ENCODE peak calls at places on chromosomes 16 and 17, in four cellular contexts. L is cardiac fibroblast, F is OCI-M1, E is aorta. T is an unnamed sample.

GRCh38 chr16:58409316-58409973 is 17.2 kb downstream of the GINS3 start:
- DNase-seq in F (peak), E (no peak), L (peak), T (no peak)

GRCh38 chr17:13351046-13351445 is 250.7 kb downstream of the HS3ST3A1 start:
- DNase-seq in L (no peak), E (no peak), F (no peak), T (peak)

GRCh38 chr17:77829871-77830799 is 128.4 kb upstream of the TNRC6C start:
- DNase-seq in L (peak), F (no peak), E (peak), T (peak)

GRCh38 chr16:86073103-86073625 is 174.2 kb downstream of the IRF8 start:
- DNase-seq in L (no peak), E (peak), F (no peak), T (no peak)

GRCh38 chr17:79952915-79953314 is 82.8 kb downstream of the TBC1D16 start:
- DNase-seq in F (no peak), E (peak), L (no peak), T (no peak)

GRCh38 chr17:63623786-63624185 is 1.6 kb downstream of the MAP3K3 start:
- DNase-seq in F (no peak), L (no peak), E (no peak), T (no peak)

GRCh38 chr17:68033636-68034451 is 1.7 kb upstream of the KPNA2 start:
- DNase-seq in L (peak), F (peak), E (peak), T (no peak)

GRCh38 chr16:14562691-14563491 is 67.2 kb downstream of the PARN start:
- DNase-seq in F (no peak), E (no peak), L (peak), T (no peak)

GRCh38 chr17:63696381-63696961 is 3.5 kb downstream of the LIMD2 start:
- DNase-seq in F (peak), L (peak), E (no peak), T (peak)

GRCh38 chr17:6536053-6536452 is 20.3 kb downstream of the PITPNM3 start:
- DNase-seq in F (no peak), E (peak), L (no peak), T (no peak)

GRCh38 chr16:515963-516226 is 11.6 kb upstream of the CAPN15 start:
- DNase-seq in E (peak), F (no peak), L (no peak), T (no peak)

GRCh38 chr17:65558683-65559311 is 2.7 kb downstream of the AXIN2 start:
- DNase-seq in F (no peak), L (no peak), E (no peak), T (no peak)

T was measured in HCEC 1CT.